ENCODE peak calls at places on chromosomes 3 and 15, in four cellular contexts. Z is right lobe of liver, U is RWPE2, V is H1. F is an unnamed sample.

GRCh38 chr15:42593143-42593542 is 17.7 kb downstream of the STARD9 start:
- DNase-seq in Z (no peak), U (no peak), V (no peak), F (no peak)

GRCh38 chr3:117955196-117955595 is 1079.5 kb downstream of the IGSF11 start:
- DNase-seq in V (no peak), Z (no peak), U (no peak), F (no peak)

GRCh38 chr3:40363681-40364080 is 23.3 kb upstream of the ENTPD3 start:
- DNase-seq in U (no peak), Z (no peak), V (no peak), F (no peak)

GRCh38 chr3:158105710-158106438 is at the start of gene SHOX2:
- DNase-seq in Z (peak), V (no peak), U (no peak), F (no peak)

GRCh38 chr3:29430558-29430971 is 149.7 kb downstream of the RBMS3 start:
- DNase-seq in V (no peak), U (no peak), Z (no peak), F (no peak)

GRCh38 chr3:195731356-195731960 is 10.7 kb downstream of the MUC20 start:
- DNase-seq in Z (peak), U (no peak), V (no peak), F (no peak)

GRCh38 chr15:101329867-101330380 is 34.9 kb upstream of the SNRPA1 start:
- DNase-seq in Z (peak), U (peak), V (no peak), F (no peak)

GRCh38 chr3:167684389-167684993 is 30.7 kb upstream of the WDR49 start:
- DNase-seq in U (no peak), Z (no peak), V (no peak), F (no peak)

GRCh38 chr3:124059580-124059979 is 67.7 kb upstream of the ROPN1 start:
- DNase-seq in U (no peak), V (no peak), Z (no peak), F (no peak)

GRCh38 chr3:181712505-181713299 is 977 bp downstream of the SOX2 start:
- DNase-seq in Z (no peak), V (no peak), U (no peak), F (no peak)

GRCh38 chr3:120838441-120839091 is 69.4 kb upstream of the STXBP5L start:
- DNase-seq in Z (no peak), U (no peak), V (no peak), F (peak)

GRCh38 chr3:41200669-41201021 is 1.3 kb downstream of the CTNNB1 start:
- DNase-seq in V (no peak), U (no peak), Z (no peak), F (no peak)

GRCh38 chr3:13717222-13717573 is 162.7 kb downstream of the WNT7A start:
- DNase-seq in U (no peak), V (no peak), Z (no peak), F (no peak)

GRCh38 chr3:100957407-100958100 is 35.7 kb downstream of the ABI3BP start:
- DNase-seq in V (no peak), Z (no peak), U (no peak), F (no peak)

GRCh38 chr3:147428396-147429153 is 19.4 kb downstream of the ZIC1 start:
- DNase-seq in U (no peak), Z (no peak), V (no peak), F (no peak)

GRCh38 chr3:177516130-177517011 is 319.1 kb upstream of the TBL1XR1 start:
- DNase-seq in Z (peak), U (no peak), V (no peak), F (no peak)

GRCh38 chr15:49082960-49083359 is 36.7 kb upstream of the SECISBP2L start:
- DNase-seq in V (no peak), Z (no peak), U (no peak), F (no peak)

GRCh38 chr15:48478581-48478980 is 147.4 kb downstream of the DUT start:
- DNase-seq in V (no peak), U (no peak), Z (no peak), F (no peak)

GRCh38 chr3:49899815-49900214 is 3.9 kb downstream of the MST1R start:
- DNase-seq in U (no peak), V (no peak), Z (no peak), F (no peak)
- TF ChIP-seq CTCF in U (no peak), V (peak), Z (no peak), F (peak)

GRCh38 chr3:99537416-99537815 is 101.0 kb upstream of the COL8A1 start:
- DNase-seq in U (no peak), V (no peak), Z (no peak), F (no peak)

GRCh38 chr3:99534951-99535704 is 103.3 kb upstream of the COL8A1 start:
- DNase-seq in V (no peak), U (no peak), Z (no peak), F (no peak)

GRCh38 chr3:99536555-99537314 is 101.7 kb upstream of the COL8A1 start:
- DNase-seq in Z (no peak), V (no peak), U (no peak), F (no peak)

GRCh38 chr3:99529265-99529664 is 109.1 kb upstream of the COL8A1 start:
- DNase-seq in V (no peak), Z (no peak), U (no peak), F (no peak)

DNA sequence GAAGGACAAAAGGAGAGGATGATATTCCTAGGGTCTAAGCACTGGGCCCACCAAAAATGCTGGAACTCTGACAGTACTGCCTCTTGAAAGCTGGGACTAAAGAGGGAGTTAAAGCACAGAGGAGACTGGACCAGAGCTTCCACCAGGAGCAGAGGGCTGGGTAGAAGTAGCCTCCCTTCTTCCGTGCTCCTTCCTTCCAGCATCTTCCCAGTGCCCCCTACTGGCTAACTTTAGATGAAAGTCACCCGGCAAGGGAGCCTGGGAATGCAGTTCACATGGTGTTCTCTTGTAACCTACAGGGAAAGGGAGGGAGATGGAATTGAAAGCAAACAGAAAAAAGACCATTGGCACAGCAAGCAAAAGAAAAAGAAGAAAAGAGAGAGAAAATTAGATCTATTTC is 106.1 kb upstream of the COL8A1 start:
- DNase-seq in Z (no peak), V (peak), U (no peak), F (no peak)
- TF ChIP-seq CTCF in Z (peak), V (peak), U (peak), F (peak)

GRCh38 chr15:81752974-81753373 is 292.8 kb downstream of the MEX3B start:
- DNase-seq in Z (no peak), U (no peak), V (no peak), F (no peak)
- TF ChIP-seq CTCF in Z (no peak), U (no peak), V (no peak), F (no peak)

GRCh38 chr3:126104028-126104635 is 20.2 kb upstream of the SLC41A3 start:
- DNase-seq in V (no peak), Z (no peak), U (no peak), F (no peak)

GRCh38 chr3:126104742-126105605 is 21.1 kb upstream of the SLC41A3 start:
- DNase-seq in Z (no peak), U (no peak), V (no peak), F (no peak)

GRCh38 chr3:126102011-126102410 is 18.1 kb upstream of the SLC41A3 start:
- DNase-seq in U (no peak), Z (no peak), V (no peak), F (no peak)

GRCh38 chr3:126102530-126102951 is 18.6 kb upstream of the SLC41A3 start:
- DNase-seq in V (no peak), U (no peak), Z (no peak), F (no peak)

GRCh38 chr3:126103121-126104027 is 19.4 kb upstream of the SLC41A3 start:
- DNase-seq in U (peak), V (no peak), Z (no peak), F (no peak)
- TF ChIP-seq CTCF in U (no peak), V (peak), Z (no peak), F (no peak)

GRCh38 chr15:90642464-90643300 is 74.5 kb upstream of the BLM start:
- DNase-seq in Z (no peak), V (no peak), U (no peak), F (no peak)
- TF ChIP-seq CTCF in Z (no peak), V (peak), U (no peak), F (no peak)

DNA sequence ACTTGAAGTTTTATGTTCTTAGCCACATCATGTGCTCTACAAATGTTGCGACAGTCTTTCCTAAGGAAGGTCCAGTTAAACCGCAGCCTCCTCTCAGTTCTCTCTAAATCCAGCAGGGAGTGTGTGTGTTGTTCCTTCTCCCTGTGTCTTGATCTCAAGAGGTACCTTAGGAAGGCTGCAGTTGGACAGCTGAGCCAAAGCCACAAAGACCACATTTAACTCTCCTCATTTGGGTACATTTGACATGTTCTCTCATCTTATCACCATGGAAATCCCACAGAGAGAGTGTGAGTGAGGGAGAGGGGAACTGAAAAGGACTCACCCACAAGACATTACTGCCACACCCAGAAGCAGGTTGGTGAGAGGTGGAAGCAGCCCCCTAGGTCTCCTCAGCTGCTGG is 79.5 kb downstream of the CD200R1L start:
- DNase-seq in V (no peak), Z (no peak), U (no peak), F (no peak)
- TF ChIP-seq CTCF in V (no peak), Z (no peak), U (no peak), F (no peak)

DNA sequence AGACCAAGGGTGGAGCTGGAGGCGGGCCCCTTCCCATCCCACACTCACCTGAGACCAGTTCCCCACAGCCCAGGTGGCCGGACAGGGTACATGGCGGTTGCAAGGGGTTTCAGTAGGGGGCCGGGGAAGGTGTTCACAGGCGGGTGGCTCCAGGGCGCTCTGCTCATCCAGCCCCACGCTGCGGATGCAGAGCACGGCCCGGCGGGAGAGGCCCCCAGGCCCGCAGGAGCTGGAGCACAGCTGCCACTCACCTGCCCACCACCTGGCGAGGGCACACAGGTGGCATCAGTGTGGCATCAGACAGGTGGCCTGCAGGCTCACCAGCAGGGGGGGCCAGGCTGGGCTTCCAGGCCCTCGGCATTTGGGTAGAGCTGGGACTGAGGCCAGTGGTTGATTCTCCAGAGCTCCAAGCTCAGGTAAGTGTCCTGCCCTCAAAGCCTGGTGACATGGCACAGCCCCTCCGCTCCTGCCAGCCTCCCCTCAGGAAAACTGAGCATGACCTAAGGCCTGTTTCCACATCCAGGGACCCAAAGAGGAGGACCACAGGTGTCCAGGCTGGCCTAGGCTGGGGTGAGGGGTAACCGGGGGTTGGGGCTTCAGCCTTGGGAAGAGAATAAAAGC is 43.8 kb downstream of the ADAMTS7 start:
- DNase-seq in V (no peak), Z (no peak), U (peak), F (no peak)
- TF ChIP-seq CTCF in V (peak), Z (no peak), U (no peak), F (no peak)

DNA sequence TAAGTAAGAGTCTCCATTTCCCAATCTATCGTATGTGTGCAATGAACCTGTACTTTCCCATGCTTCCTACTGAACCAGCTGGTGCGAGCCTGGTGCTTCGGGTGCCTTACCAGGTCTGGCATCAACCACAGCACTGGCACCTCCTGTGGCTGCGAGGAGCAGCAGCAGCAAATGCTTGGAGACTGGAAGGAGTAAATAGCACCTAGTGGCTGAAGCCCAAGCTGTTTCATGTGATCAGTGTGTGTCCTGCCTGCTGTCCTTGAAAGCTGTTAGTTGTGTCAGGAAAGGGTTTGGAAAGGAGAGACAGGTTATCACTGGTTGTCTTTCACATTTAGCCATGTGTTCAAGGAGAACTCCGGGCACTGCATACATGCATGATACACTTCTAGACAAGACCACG is 31.8 kb downstream of the PCOLCE2 start:
- DNase-seq in U (no peak), Z (peak), V (no peak), F (no peak)
- TF ChIP-seq CTCF in U (peak), Z (peak), V (peak), F (peak)

GRCh38 chr3:8969246-8969645 is 6.0 kb upstream of the RAD18 start:
- DNase-seq in U (no peak), Z (no peak), V (no peak), F (no peak)
- TF ChIP-seq CTCF in U (no peak), Z (no peak), V (no peak), F (no peak)

DNA sequence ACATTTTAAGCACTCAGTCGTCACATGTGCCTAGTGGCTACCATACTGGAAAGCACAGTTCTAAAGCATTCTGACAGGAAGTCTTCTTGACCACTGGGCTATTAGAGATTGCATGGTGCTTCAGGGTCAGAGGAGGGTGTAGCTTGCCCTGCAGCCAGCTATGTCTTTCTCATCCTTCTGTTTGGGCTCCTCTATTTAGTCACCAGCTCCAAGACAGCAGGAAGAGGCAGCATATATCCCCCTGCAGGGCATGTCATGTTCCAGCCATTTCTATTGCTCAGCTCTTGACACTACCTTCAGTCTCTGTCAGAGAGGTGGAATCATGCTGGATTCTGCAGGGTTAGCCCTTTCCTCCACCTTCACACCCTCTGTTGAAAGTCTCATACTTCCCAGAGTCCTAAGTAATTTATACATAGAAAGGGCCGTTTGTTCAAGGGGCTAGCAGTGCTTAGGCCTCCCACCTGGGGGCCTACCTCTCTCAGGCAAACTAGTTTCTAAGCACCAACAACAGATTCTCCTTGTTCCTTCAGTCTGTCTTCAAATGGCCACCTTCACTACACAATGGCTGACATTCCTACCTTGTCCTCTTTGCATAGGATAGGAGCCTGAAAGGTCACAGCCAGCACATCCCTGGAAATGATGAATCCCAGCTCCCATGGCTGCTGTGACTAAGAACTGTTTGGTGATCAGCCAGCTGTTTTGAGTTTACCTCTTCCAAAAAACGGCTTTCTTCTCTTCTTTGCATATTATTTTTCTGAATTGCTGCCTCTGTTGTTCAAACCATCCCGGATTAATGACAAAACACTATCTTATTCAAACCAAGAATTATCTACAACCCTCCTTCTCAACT is 115.7 kb upstream of the BFSP2 start:
- DNase-seq in U (no peak), V (peak), Z (no peak), F (no peak)
- TF ChIP-seq CTCF in U (no peak), V (peak), Z (no peak), F (no peak)